ENCODE peak calls at places on chromosomes 11 and 22, in six cellular contexts. Y is neural progenitor cell; S is CD4-positive, alpha-beta T cell; W is HAP-1; J is MM.1S; Q is AG04450. Z is an unnamed sample. For H3K9me3, the result is how much of the 10 kb centered on the place peaks cover.

GRCh38 chr22:40421082-40421350 is 50.6 kb downstream of the SGSM3 start:
- DNase-seq in Y (no peak), S (no peak), W (no peak), J (no peak), Q (no peak), Z (no peak)

GRCh38 chr22:26656896-26657851 is at the start of gene MIAT:
- DNase-seq in Y (peak), S (peak), W (peak), J (peak), Q (no peak), Z (no peak)

GRCh38 chr22:41367039-41367679 is 14.6 kb upstream of the TEF start:
- DNase-seq in Y (peak), S (peak), W (peak), J (no peak), Q (peak), Z (no peak)

GRCh38 chr11:110092577-110093406 is at the start of gene ZC3H12C:
- DNase-seq in Y (peak), S (peak), W (peak), J (peak), Q (peak), Z (no peak)

GRCh38 chr11:60905551-60906113 is 753 bp downstream of the PRPF19 start:
- DNase-seq in Y (no peak), S (peak), W (no peak), J (peak), Q (no peak), Z (no peak)

GRCh38 chr11:95378789-95379188 is 147.8 kb upstream of the SESN3 start:
- DNase-seq in Y (no peak), S (no peak), W (no peak), J (no peak), Q (no peak), Z (no peak)

GRCh38 chr11:119863811-119864601 is 135.0 kb upstream of the NECTIN1 start:
- DNase-seq in Y (peak), S (no peak), W (no peak), J (no peak), Q (no peak), Z (no peak)

GRCh38 chr22:19430890-19431541 is 517 bp downstream of the HIRA start:
- DNase-seq in Y (peak), S (peak), W (peak), J (peak), Q (no peak), Z (no peak)

GRCh38 chr22:30695351-30695762 is 683 bp downstream of the OSBP2 start:
- DNase-seq in Y (no peak), S (no peak), W (peak), J (no peak), Q (no peak), Z (no peak)

GRCh38 chr22:38842512-38843200 is 1.2 kb downstream of the NPTXR start:
- DNase-seq in Y (no peak), S (no peak), W (no peak), J (no peak), Q (no peak), Z (no peak)

GRCh38 chr22:39130892-39131855 is 21.3 kb downstream of the CBX7 start:
- DNase-seq in Y (peak), S (no peak), W (no peak), J (no peak), Q (no peak), Z (no peak)

GRCh38 chr11:125069008-125069407 is 5.9 kb downstream of the SLC37A2 start:
- DNase-seq in Y (no peak), S (no peak), W (no peak), J (no peak), Q (no peak), Z (no peak)

GRCh38 chr11:97502201-97502600 is 1112.4 kb downstream of the JRKL start:
- DNase-seq in Y (no peak), S (no peak), W (no peak), J (no peak), Q (no peak), Z (no peak)

GRCh38 chr11:93727985-93728791 is 13.1 kb downstream of the TAF1D start:
- DNase-seq in Y (no peak), S (no peak), W (no peak), J (no peak), Q (no peak), Z (no peak)

GRCh38 chr11:126341760-126342161 is 13.7 kb upstream of the ST3GAL4 start:
- DNase-seq in Y (no peak), S (no peak), W (no peak), J (no peak), Q (no peak), Z (no peak)

GRCh38 chr11:36258730-36259360 is 30.4 kb downstream of the COMMD9 start:
- DNase-seq in Y (peak), S (no peak), W (peak), J (peak), Q (peak), Z (peak)

GRCh38 chr22:40023226-40023925 is 28.6 kb downstream of the FAM83F start:
- DNase-seq in Y (peak), S (no peak), W (no peak), J (no peak), Q (no peak), Z (no peak)

GRCh38 chr11:86035164-86035563 is 33.7 kb downstream of the PICALM start:
- DNase-seq in Y (no peak), S (no peak), W (peak), J (no peak), Q (no peak), Z (no peak)

GRCh38 chr11:92897487-92897886 is 72.0 kb upstream of the MTNR1B start:
- DNase-seq in Y (no peak), S (no peak), W (no peak), J (no peak), Q (no peak), Z (no peak)

GRCh38 chr22:48433647-48434046 is 1394.0 kb downstream of the BRD1 start:
- DNase-seq in Y (no peak), S (no peak), W (no peak), J (no peak), Q (no peak), Z (no peak)
- H3K9me3 ChIP-seq in Y (under half), S (under half), W (under half), J (under half), Q (half or more), Z (under half)

GRCh38 chr11:103625624-103625965 is 410.8 kb upstream of the DDI1 start:
- DNase-seq in Y (no peak), S (no peak), W (no peak), J (no peak), Q (no peak), Z (no peak)
- H3K9me3 ChIP-seq in Y (under half), S (under half), W (under half), J (under half), Q (under half), Z (under half)

GRCh38 chr11:59403546-59403945 is 22.7 kb downstream of the OR5A2 start:
- DNase-seq in Y (peak), S (no peak), W (no peak), J (no peak), Q (no peak), Z (no peak)
- H3K9me3 ChIP-seq in Y (under half), S (under half), W (under half), J (under half), Q (under half), Z (under half)

GRCh38 chr11:101096036-101096704 is 33.4 kb downstream of the PGR start:
- DNase-seq in Y (no peak), S (no peak), W (peak), J (no peak), Q (no peak), Z (no peak)
- H3K9me3 ChIP-seq in Y (under half), S (under half), W (under half), J (under half), Q (under half), Z (under half)

DNA sequence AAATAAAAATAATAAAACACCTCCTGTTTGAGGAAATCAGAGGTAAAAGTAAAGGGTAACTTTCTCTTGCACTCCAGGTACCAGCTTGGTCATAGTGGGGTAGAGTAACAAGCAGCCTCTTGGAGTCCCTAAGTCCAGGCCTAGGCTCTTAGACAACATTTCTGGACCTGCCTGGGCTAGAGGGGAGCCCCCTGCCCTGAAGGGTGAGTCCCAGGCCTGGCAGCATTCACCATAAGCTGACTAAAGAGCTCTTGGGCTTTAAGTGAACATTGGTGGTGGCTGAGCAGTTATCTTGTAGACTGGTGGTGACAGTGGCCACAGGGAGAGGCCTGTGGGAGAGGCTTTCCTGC is 18.6 kb upstream of the OR56A3 start:
- DNase-seq in Y (no peak), S (no peak), W (no peak), J (no peak), Q (no peak), Z (no peak)
- H3K9me3 ChIP-seq in Y (under half), S (under half), W (under half), J (under half), Q (under half), Z (under half)

GRCh38 chr11:35059040-35059439 is 79.9 kb upstream of the CD44 start:
- DNase-seq in Y (no peak), S (no peak), W (no peak), J (no peak), Q (no peak), Z (no peak)

GRCh38 chr11:35058318-35058717 is 80.7 kb upstream of the CD44 start:
- DNase-seq in Y (no peak), S (no peak), W (no peak), J (no peak), Q (no peak), Z (no peak)

GRCh38 chr11:35063453-35063852 is 75.5 kb upstream of the CD44 start:
- DNase-seq in Y (no peak), S (no peak), W (no peak), J (no peak), Q (no peak), Z (no peak)

GRCh38 chr11:35064114-35064800 is 74.7 kb upstream of the CD44 start:
- DNase-seq in Y (no peak), S (no peak), W (no peak), J (no peak), Q (no peak), Z (no peak)

DNA sequence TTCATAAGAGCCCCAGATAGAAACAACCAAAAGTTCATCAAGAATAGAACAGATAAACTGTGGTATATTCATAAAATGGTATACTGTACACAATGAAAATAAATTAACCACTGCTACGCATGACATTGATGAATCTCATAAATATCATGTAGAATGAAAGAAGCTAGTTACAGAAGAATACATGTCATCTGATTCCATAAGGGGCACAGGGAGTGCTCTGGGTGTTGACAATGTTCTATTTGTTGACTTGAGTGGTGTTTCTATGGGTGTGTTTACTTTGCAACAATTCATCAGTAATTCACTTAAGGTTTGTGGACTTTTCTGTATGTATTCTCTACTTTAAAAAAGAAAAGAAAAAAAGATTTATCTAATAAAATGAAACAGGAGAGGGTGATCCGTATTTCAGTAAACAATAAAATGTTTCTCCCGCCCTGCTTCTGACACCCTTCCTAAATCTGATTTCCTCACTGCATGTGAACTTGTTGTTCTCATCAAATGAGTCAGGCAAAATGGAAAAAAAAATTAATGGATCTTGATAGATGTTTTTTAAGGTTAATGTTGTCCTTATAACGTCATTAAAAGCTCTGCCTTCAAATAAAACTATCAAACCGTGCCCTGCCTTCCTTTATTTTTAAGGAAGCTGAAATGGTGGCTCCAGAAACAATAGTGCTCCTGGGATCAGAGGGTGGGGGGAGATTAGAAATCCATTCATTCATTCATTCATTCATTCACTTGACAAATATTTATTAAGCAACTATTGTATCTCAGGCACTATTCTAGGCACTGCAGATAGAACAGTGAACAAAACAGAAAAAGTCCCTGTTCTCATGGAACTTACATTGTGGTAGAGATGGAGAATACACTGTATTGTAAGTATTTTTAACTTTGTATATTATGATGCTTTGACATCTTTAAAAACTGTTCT is 77.2 kb upstream of the CD44 start:
- DNase-seq in Y (no peak), S (no peak), W (no peak), J (no peak), Q (no peak), Z (no peak)
- H3K9me3 ChIP-seq in Y (under half), S (under half), W (under half), J (under half), Q (under half), Z (under half)

GRCh38 chr11:74822187-74822586 is 73.5 kb downstream of the RNF169 start:
- DNase-seq in Y (no peak), S (no peak), W (no peak), J (no peak), Q (peak), Z (no peak)
- H3K9me3 ChIP-seq in Y (under half), S (under half), W (under half), J (under half), Q (under half), Z (under half)

GRCh38 chr22:47460870-47461269 is 698.4 kb downstream of the TBC1D22A start:
- DNase-seq in Y (no peak), S (no peak), W (no peak), J (no peak), Q (no peak), Z (no peak)

GRCh38 chr22:47456031-47456430 is 693.6 kb downstream of the TBC1D22A start:
- DNase-seq in Y (no peak), S (no peak), W (no peak), J (no peak), Q (no peak), Z (no peak)

GRCh38 chr22:47458348-47458747 is 695.9 kb downstream of the TBC1D22A start:
- DNase-seq in Y (no peak), S (no peak), W (no peak), J (no peak), Q (no peak), Z (no peak)

GRCh38 chr22:47457509-47458300 is 695.3 kb downstream of the TBC1D22A start:
- DNase-seq in Y (no peak), S (no peak), W (no peak), J (no peak), Q (no peak), Z (no peak)

DNA sequence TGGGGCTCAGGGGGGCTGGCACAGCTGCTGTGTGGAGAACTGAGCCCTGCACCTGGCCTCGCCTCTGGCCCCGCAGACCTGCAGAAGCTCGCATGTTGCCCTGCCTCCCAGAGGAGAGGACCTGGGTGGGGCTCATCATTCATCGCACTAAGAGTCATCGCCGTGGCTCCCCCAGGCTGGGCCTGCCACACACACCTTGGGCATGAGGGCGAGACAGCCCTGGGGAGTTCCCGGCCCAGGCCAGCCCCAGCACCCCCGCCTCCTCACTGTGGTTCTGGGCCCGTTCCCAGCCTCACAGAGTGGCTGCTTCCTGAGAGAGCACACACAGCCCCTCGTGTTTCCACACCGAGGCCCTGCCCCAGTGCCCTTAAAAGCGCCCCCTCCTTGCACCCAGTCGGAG is 694.6 kb downstream of the TBC1D22A start:
- DNase-seq in Y (no peak), S (no peak), W (no peak), J (no peak), Q (no peak), Z (no peak)
- H3K9me3 ChIP-seq in Y (under half), S (under half), W (under half), J (under half), Q (under half), Z (under half)

Z was measured in iPS DF 6.9.